ENCODE peak calls at places on chromosomes 4 and X, in seven cellular contexts. One of them, this sample, is unnamed. For H3K9me3, the result is how much of the 10 kb centered on the place peaks cover.

GRCh38 chrX:27132851-27133250 is 330.3 kb downstream of the PPP4R3C start:
- DNase-seq in pancreas: no peak
- DNase-seq in psoas muscle: no peak
- DNase-seq in AG04450: no peak
- DNase-seq in fibroblast of lung: no peak
- DNase-seq in right cardiac atrium: no peak
- DNase-seq in CD8-positive, alpha-beta T cell: no peak
- DNase-seq in this sample: no peak

GRCh38 chr4:145880355-145880960 is 58.2 kb downstream of the ZNF827 start:
- DNase-seq in pancreas: no peak
- DNase-seq in psoas muscle: no peak
- DNase-seq in AG04450: no peak
- DNase-seq in fibroblast of lung: no peak
- DNase-seq in right cardiac atrium: no peak
- DNase-seq in CD8-positive, alpha-beta T cell: no peak
- DNase-seq in this sample: no peak

GRCh38 chr4:160020804-160021203 is 917.9 kb downstream of the RAPGEF2 start:
- DNase-seq in pancreas: no peak
- DNase-seq in psoas muscle: no peak
- DNase-seq in AG04450: no peak
- DNase-seq in fibroblast of lung: no peak
- DNase-seq in right cardiac atrium: no peak
- DNase-seq in CD8-positive, alpha-beta T cell: no peak
- DNase-seq in this sample: no peak

GRCh38 chr4:113958766-113959540 is 20.5 kb downstream of the ARSJ start:
- DNase-seq in pancreas: no peak
- DNase-seq in psoas muscle: no peak
- DNase-seq in AG04450: peak
- DNase-seq in fibroblast of lung: peak
- DNase-seq in right cardiac atrium: no peak
- DNase-seq in CD8-positive, alpha-beta T cell: no peak
- DNase-seq in this sample: no peak

GRCh38 chr4:61406677-61407076 is 206.6 kb downstream of the ADGRL3 start:
- DNase-seq in pancreas: no peak
- DNase-seq in psoas muscle: no peak
- DNase-seq in AG04450: no peak
- DNase-seq in fibroblast of lung: no peak
- DNase-seq in right cardiac atrium: no peak
- DNase-seq in CD8-positive, alpha-beta T cell: no peak
- DNase-seq in this sample: no peak

GRCh38 chr4:52869196-52869595 is 7.1 kb downstream of the RASL11B start:
- DNase-seq in pancreas: no peak
- DNase-seq in psoas muscle: peak
- DNase-seq in AG04450: no peak
- DNase-seq in fibroblast of lung: peak
- DNase-seq in right cardiac atrium: peak
- DNase-seq in CD8-positive, alpha-beta T cell: no peak
- DNase-seq in this sample: no peak

GRCh38 chrX:17032351-17032750 is 85.9 kb downstream of the REPS2 start:
- DNase-seq in pancreas: peak
- DNase-seq in psoas muscle: no peak
- DNase-seq in AG04450: no peak
- DNase-seq in fibroblast of lung: peak
- DNase-seq in right cardiac atrium: no peak
- DNase-seq in CD8-positive, alpha-beta T cell: no peak
- DNase-seq in this sample: no peak

GRCh38 chr4:150593996-150594395 is 12.0 kb downstream of the MAB21L2 start:
- DNase-seq in pancreas: no peak
- DNase-seq in psoas muscle: no peak
- DNase-seq in AG04450: no peak
- DNase-seq in fibroblast of lung: peak
- DNase-seq in right cardiac atrium: no peak
- DNase-seq in CD8-positive, alpha-beta T cell: no peak
- DNase-seq in this sample: no peak

GRCh38 chrX:23612846-23613245 is 54.4 kb upstream of the PRDX4 start:
- DNase-seq in pancreas: no peak
- DNase-seq in psoas muscle: no peak
- DNase-seq in AG04450: no peak
- DNase-seq in fibroblast of lung: no peak
- DNase-seq in right cardiac atrium: no peak
- DNase-seq in CD8-positive, alpha-beta T cell: no peak
- DNase-seq in this sample: no peak

GRCh38 chrX:79176028-79176427 is 31.5 kb downstream of the GPR174 start:
- DNase-seq in pancreas: no peak
- DNase-seq in psoas muscle: no peak
- DNase-seq in AG04450: no peak
- DNase-seq in fibroblast of lung: no peak
- DNase-seq in right cardiac atrium: no peak
- DNase-seq in CD8-positive, alpha-beta T cell: no peak
- DNase-seq in this sample: no peak

GRCh38 chrX:49106930-49107329 is 16.6 kb downstream of the GPKOW start:
- DNase-seq in pancreas: no peak
- DNase-seq in psoas muscle: no peak
- DNase-seq in AG04450: peak
- DNase-seq in fibroblast of lung: peak
- DNase-seq in right cardiac atrium: no peak
- DNase-seq in CD8-positive, alpha-beta T cell: no peak
- DNase-seq in this sample: no peak

GRCh38 chrX:24668111-24668510 is 21.0 kb upstream of the PCYT1B start:
- DNase-seq in pancreas: no peak
- DNase-seq in psoas muscle: no peak
- DNase-seq in AG04450: no peak
- DNase-seq in fibroblast of lung: no peak
- DNase-seq in right cardiac atrium: no peak
- DNase-seq in CD8-positive, alpha-beta T cell: no peak
- DNase-seq in this sample: no peak

GRCh38 chr4:118927976-118928375 is 39.3 kb downstream of the SYNPO2 start:
- DNase-seq in pancreas: peak
- DNase-seq in psoas muscle: no peak
- DNase-seq in AG04450: no peak
- DNase-seq in fibroblast of lung: no peak
- DNase-seq in right cardiac atrium: peak
- DNase-seq in CD8-positive, alpha-beta T cell: no peak
- DNase-seq in this sample: no peak

GRCh38 chr4:1841201-1841885 is 14.6 kb downstream of the LETM1 start:
- DNase-seq in pancreas: no peak
- DNase-seq in psoas muscle: no peak
- DNase-seq in AG04450: no peak
- DNase-seq in fibroblast of lung: no peak
- DNase-seq in right cardiac atrium: peak
- DNase-seq in CD8-positive, alpha-beta T cell: no peak
- DNase-seq in this sample: no peak

GRCh38 chrX:110310896-110311295 is 7.0 kb downstream of the AMMECR1 start:
- DNase-seq in pancreas: no peak
- DNase-seq in psoas muscle: no peak
- DNase-seq in AG04450: no peak
- DNase-seq in fibroblast of lung: peak
- DNase-seq in right cardiac atrium: no peak
- DNase-seq in CD8-positive, alpha-beta T cell: peak
- DNase-seq in this sample: peak

GRCh38 chrX:334331-334891 is 15.8 kb upstream of the GTPBP6 start:
- DNase-seq in pancreas: no peak
- DNase-seq in psoas muscle: no peak
- DNase-seq in AG04450: no peak
- DNase-seq in fibroblast of lung: no peak
- DNase-seq in right cardiac atrium: peak
- DNase-seq in CD8-positive, alpha-beta T cell: no peak
- DNase-seq in this sample: no peak

GRCh38 chr4:119034276-119035008 is 101.2 kb upstream of the MYOZ2 start:
- DNase-seq in pancreas: no peak
- DNase-seq in psoas muscle: no peak
- DNase-seq in AG04450: no peak
- DNase-seq in fibroblast of lung: no peak
- DNase-seq in right cardiac atrium: no peak
- DNase-seq in CD8-positive, alpha-beta T cell: no peak
- DNase-seq in this sample: no peak

GRCh38 chr4:4195354-4195753 is 31.4 kb downstream of the OTOP1 start:
- DNase-seq in pancreas: no peak
- DNase-seq in psoas muscle: no peak
- DNase-seq in AG04450: no peak
- DNase-seq in fibroblast of lung: no peak
- DNase-seq in right cardiac atrium: no peak
- DNase-seq in CD8-positive, alpha-beta T cell: no peak
- DNase-seq in this sample: no peak

GRCh38 chr4:40197879-40198689 is 1.3 kb downstream of the RHOH start:
- DNase-seq in pancreas: no peak
- DNase-seq in psoas muscle: no peak
- DNase-seq in AG04450: no peak
- DNase-seq in fibroblast of lung: no peak
- DNase-seq in right cardiac atrium: no peak
- DNase-seq in CD8-positive, alpha-beta T cell: no peak
- DNase-seq in this sample: peak

GRCh38 chrX:54087661-54088060 is 43.4 kb upstream of the PHF8 start:
- DNase-seq in pancreas: no peak
- DNase-seq in psoas muscle: no peak
- DNase-seq in AG04450: no peak
- DNase-seq in fibroblast of lung: no peak
- DNase-seq in right cardiac atrium: no peak
- DNase-seq in CD8-positive, alpha-beta T cell: no peak
- DNase-seq in this sample: no peak

GRCh38 chr4:87633239-87633638 is 16.8 kb upstream of the DMP1 start:
- DNase-seq in pancreas: no peak
- DNase-seq in psoas muscle: no peak
- DNase-seq in AG04450: no peak
- DNase-seq in fibroblast of lung: peak
- DNase-seq in right cardiac atrium: no peak
- DNase-seq in CD8-positive, alpha-beta T cell: no peak
- DNase-seq in this sample: no peak

GRCh38 chr4:32142075-32142474 is 1421.9 kb downstream of the PCDH7 start:
- DNase-seq in pancreas: no peak
- DNase-seq in psoas muscle: no peak
- DNase-seq in AG04450: no peak
- DNase-seq in fibroblast of lung: no peak
- DNase-seq in right cardiac atrium: no peak
- DNase-seq in CD8-positive, alpha-beta T cell: no peak
- DNase-seq in this sample: no peak

GRCh38 chrX:121389976-121390709 is 342.7 kb downstream of the GLUD2 start:
- DNase-seq in pancreas: no peak
- DNase-seq in psoas muscle: no peak
- DNase-seq in AG04450: no peak
- DNase-seq in fibroblast of lung: no peak
- DNase-seq in right cardiac atrium: no peak
- DNase-seq in CD8-positive, alpha-beta T cell: no peak
- DNase-seq in this sample: no peak

GRCh38 chrX:41085883-41086626 is 810 bp downstream of the USP9X start:
- DNase-seq in pancreas: peak
- DNase-seq in psoas muscle: peak
- DNase-seq in AG04450: no peak
- DNase-seq in fibroblast of lung: peak
- DNase-seq in right cardiac atrium: peak
- DNase-seq in CD8-positive, alpha-beta T cell: peak
- DNase-seq in this sample: peak

GRCh38 chrX:36019164-36019563 is 99.6 kb downstream of the CFAP47 start:
- DNase-seq in pancreas: peak
- DNase-seq in psoas muscle: no peak
- DNase-seq in AG04450: no peak
- DNase-seq in fibroblast of lung: no peak
- DNase-seq in right cardiac atrium: no peak
- DNase-seq in CD8-positive, alpha-beta T cell: no peak
- DNase-seq in this sample: no peak

GRCh38 chrX:3699841-3700381 is 13.5 kb downstream of the PRKX start:
- DNase-seq in pancreas: no peak
- DNase-seq in psoas muscle: no peak
- DNase-seq in AG04450: no peak
- DNase-seq in fibroblast of lung: no peak
- DNase-seq in right cardiac atrium: no peak
- DNase-seq in CD8-positive, alpha-beta T cell: no peak
- DNase-seq in this sample: peak

GRCh38 chrX:53184836-53185235 is 40.2 kb downstream of the KDM5C start:
- DNase-seq in pancreas: no peak
- DNase-seq in psoas muscle: no peak
- DNase-seq in AG04450: no peak
- DNase-seq in fibroblast of lung: peak
- DNase-seq in right cardiac atrium: no peak
- DNase-seq in CD8-positive, alpha-beta T cell: no peak
- DNase-seq in this sample: no peak

GRCh38 chrX:24149346-24150050 is at the start of gene ZFX:
- DNase-seq in pancreas: peak
- DNase-seq in psoas muscle: peak
- DNase-seq in AG04450: no peak
- DNase-seq in fibroblast of lung: peak
- DNase-seq in right cardiac atrium: peak
- DNase-seq in CD8-positive, alpha-beta T cell: peak
- DNase-seq in this sample: peak

GRCh38 chr4:151195801-151196200 is 81.2 kb upstream of the PRSS48 start:
- DNase-seq in pancreas: no peak
- DNase-seq in psoas muscle: no peak
- DNase-seq in AG04450: no peak
- DNase-seq in fibroblast of lung: peak
- DNase-seq in right cardiac atrium: no peak
- DNase-seq in CD8-positive, alpha-beta T cell: no peak
- DNase-seq in this sample: no peak

DNA sequence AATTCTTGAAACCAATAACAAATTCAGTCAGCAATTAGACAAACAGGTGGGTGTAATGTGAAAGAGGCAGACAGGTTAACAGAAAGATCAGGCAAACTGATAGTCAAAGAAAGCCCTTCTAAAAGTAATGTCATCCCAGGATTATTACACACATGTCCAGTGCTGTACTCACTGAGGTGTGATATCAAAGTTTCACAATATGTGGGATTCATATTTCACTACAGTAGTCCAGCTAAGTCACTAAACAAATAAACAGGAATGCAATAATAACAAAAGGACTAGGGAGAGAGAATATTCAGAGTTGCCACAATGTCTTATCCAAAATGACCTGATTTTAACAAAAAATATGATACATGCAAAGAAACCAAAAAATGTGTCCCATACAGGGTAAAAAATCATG is 787.5 kb downstream of the FSTL5 start:
- DNase-seq in pancreas: no peak
- DNase-seq in psoas muscle: no peak
- DNase-seq in AG04450: no peak
- DNase-seq in fibroblast of lung: peak
- DNase-seq in right cardiac atrium: no peak
- DNase-seq in CD8-positive, alpha-beta T cell: no peak
- DNase-seq in this sample: no peak
- H3K9me3 ChIP-seq in pancreas: under half
- H3K9me3 ChIP-seq in psoas muscle: under half
- H3K9me3 ChIP-seq in AG04450: under half
- H3K9me3 ChIP-seq in fibroblast of lung: under half
- H3K9me3 ChIP-seq in right cardiac atrium: under half
- H3K9me3 ChIP-seq in CD8-positive, alpha-beta T cell: under half
- H3K9me3 ChIP-seq in this sample: under half

GRCh38 chr4:7187297-7187592 is 5.1 kb upstream of the SORCS2 start:
- DNase-seq in pancreas: no peak
- DNase-seq in psoas muscle: no peak
- DNase-seq in AG04450: no peak
- DNase-seq in fibroblast of lung: no peak
- DNase-seq in right cardiac atrium: no peak
- DNase-seq in CD8-positive, alpha-beta T cell: no peak
- DNase-seq in this sample: no peak
- H3K9me3 ChIP-seq in pancreas: under half
- H3K9me3 ChIP-seq in psoas muscle: under half
- H3K9me3 ChIP-seq in AG04450: under half
- H3K9me3 ChIP-seq in fibroblast of lung: under half
- H3K9me3 ChIP-seq in right cardiac atrium: under half
- H3K9me3 ChIP-seq in CD8-positive, alpha-beta T cell: under half
- H3K9me3 ChIP-seq in this sample: under half

GRCh38 chr4:188091-188490 is 63.8 kb downstream of the ZNF718 start:
- DNase-seq in pancreas: no peak
- DNase-seq in psoas muscle: no peak
- DNase-seq in AG04450: no peak
- DNase-seq in fibroblast of lung: no peak
- DNase-seq in right cardiac atrium: no peak
- DNase-seq in CD8-positive, alpha-beta T cell: no peak
- DNase-seq in this sample: no peak
- H3K9me3 ChIP-seq in pancreas: under half
- H3K9me3 ChIP-seq in psoas muscle: half or more
- H3K9me3 ChIP-seq in AG04450: under half
- H3K9me3 ChIP-seq in fibroblast of lung: under half
- H3K9me3 ChIP-seq in right cardiac atrium: under half
- H3K9me3 ChIP-seq in CD8-positive, alpha-beta T cell: under half
- H3K9me3 ChIP-seq in this sample: under half

GRCh38 chr4:183878571-183878970 is 26.5 kb upstream of the STOX2 start:
- DNase-seq in pancreas: no peak
- DNase-seq in psoas muscle: no peak
- DNase-seq in AG04450: no peak
- DNase-seq in fibroblast of lung: no peak
- DNase-seq in right cardiac atrium: no peak
- DNase-seq in CD8-positive, alpha-beta T cell: no peak
- DNase-seq in this sample: no peak
- H3K9me3 ChIP-seq in pancreas: under half
- H3K9me3 ChIP-seq in psoas muscle: under half
- H3K9me3 ChIP-seq in AG04450: under half
- H3K9me3 ChIP-seq in fibroblast of lung: under half
- H3K9me3 ChIP-seq in right cardiac atrium: under half
- H3K9me3 ChIP-seq in CD8-positive, alpha-beta T cell: under half
- H3K9me3 ChIP-seq in this sample: under half